ENCODE peak calls at places on chromosomes 11 and 22, in four cellular contexts. One of them, this sample, is unnamed.

GRCh38 chr11:57214494-57214893 is 22.6 kb downstream of the APLNR start:
- DNase-seq in K562: no peak
- DNase-seq in H1: no peak
- DNase-seq in HepG2: no peak
- DNase-seq in this sample: no peak

GRCh38 chr11:110003426-110003825 is 89.8 kb upstream of the ZC3H12C start:
- DNase-seq in K562: no peak
- DNase-seq in H1: no peak
- DNase-seq in HepG2: no peak
- DNase-seq in this sample: no peak

GRCh38 chr11:12175694-12176241 is 65.4 kb downstream of the MICAL2 start:
- DNase-seq in K562: peak; percentile 44
- DNase-seq in H1: no peak
- DNase-seq in HepG2: no peak
- DNase-seq in this sample: peak; percentile 58

GRCh38 chr11:36507824-36508489 is 2.1 kb downstream of the TRAF6 start:
- DNase-seq in K562: no peak
- DNase-seq in H1: no peak
- DNase-seq in HepG2: no peak
- DNase-seq in this sample: no peak

GRCh38 chr11:70568504-70569172 is 170.3 kb downstream of the CTTN start:
- DNase-seq in K562: peak; percentile 16
- DNase-seq in H1: peak; percentile 72
- DNase-seq in HepG2: no peak
- DNase-seq in this sample: no peak

GRCh38 chr11:12149672-12150225 is 39.4 kb downstream of the MICAL2 start:
- DNase-seq in K562: peak; percentile 91
- DNase-seq in H1: no peak
- DNase-seq in HepG2: no peak
- DNase-seq in this sample: no peak

GRCh38 chr11:71153005-71153395 is 99.4 kb downstream of the SHANK2 start:
- DNase-seq in K562: no peak
- DNase-seq in H1: no peak
- DNase-seq in HepG2: peak; percentile 46
- DNase-seq in this sample: no peak

GRCh38 chr11:126140932-126141291 is 70.5 kb downstream of the RPUSD4 start:
- DNase-seq in K562: no peak
- DNase-seq in H1: no peak
- DNase-seq in HepG2: no peak
- DNase-seq in this sample: peak; percentile 35

GRCh38 chr22:18952022-18952421 is 15.9 kb upstream of the PRODH start:
- DNase-seq in K562: no peak
- DNase-seq in H1: no peak
- DNase-seq in HepG2: no peak
- DNase-seq in this sample: no peak

GRCh38 chr11:76579752-76580151 is 90.8 kb downstream of the LRRC32 start:
- DNase-seq in K562: no peak
- DNase-seq in H1: no peak
- DNase-seq in HepG2: no peak
- DNase-seq in this sample: no peak

GRCh38 chr11:120603071-120603470 is 91.5 kb downstream of the GRIK4 start:
- DNase-seq in K562: no peak
- DNase-seq in H1: no peak
- DNase-seq in HepG2: no peak
- DNase-seq in this sample: no peak

GRCh38 chr22:49730656-49731055 is 97.0 kb downstream of the BRD1 start:
- DNase-seq in K562: no peak
- DNase-seq in H1: no peak
- DNase-seq in HepG2: no peak
- DNase-seq in this sample: no peak

GRCh38 chr11:68694404-68695297 is 10.3 kb downstream of the GAL start:
- DNase-seq in K562: no peak
- DNase-seq in H1: no peak
- DNase-seq in HepG2: no peak
- DNase-seq in this sample: no peak

GRCh38 chr11:79675081-79675480 is 234.3 kb upstream of the TENM4 start:
- DNase-seq in K562: no peak
- DNase-seq in H1: no peak
- DNase-seq in HepG2: no peak
- DNase-seq in this sample: no peak

GRCh38 chr11:30206249-30206996 is 24.4 kb upstream of the FSHB start:
- DNase-seq in K562: no peak
- DNase-seq in H1: no peak
- DNase-seq in HepG2: no peak
- DNase-seq in this sample: no peak

GRCh38 chr22:36258750-36259619 is 6.1 kb downstream of the APOL1 start:
- DNase-seq in K562: peak; percentile 70
- DNase-seq in H1: peak; percentile 56
- DNase-seq in HepG2: no peak
- DNase-seq in this sample: peak; percentile 68

DNA sequence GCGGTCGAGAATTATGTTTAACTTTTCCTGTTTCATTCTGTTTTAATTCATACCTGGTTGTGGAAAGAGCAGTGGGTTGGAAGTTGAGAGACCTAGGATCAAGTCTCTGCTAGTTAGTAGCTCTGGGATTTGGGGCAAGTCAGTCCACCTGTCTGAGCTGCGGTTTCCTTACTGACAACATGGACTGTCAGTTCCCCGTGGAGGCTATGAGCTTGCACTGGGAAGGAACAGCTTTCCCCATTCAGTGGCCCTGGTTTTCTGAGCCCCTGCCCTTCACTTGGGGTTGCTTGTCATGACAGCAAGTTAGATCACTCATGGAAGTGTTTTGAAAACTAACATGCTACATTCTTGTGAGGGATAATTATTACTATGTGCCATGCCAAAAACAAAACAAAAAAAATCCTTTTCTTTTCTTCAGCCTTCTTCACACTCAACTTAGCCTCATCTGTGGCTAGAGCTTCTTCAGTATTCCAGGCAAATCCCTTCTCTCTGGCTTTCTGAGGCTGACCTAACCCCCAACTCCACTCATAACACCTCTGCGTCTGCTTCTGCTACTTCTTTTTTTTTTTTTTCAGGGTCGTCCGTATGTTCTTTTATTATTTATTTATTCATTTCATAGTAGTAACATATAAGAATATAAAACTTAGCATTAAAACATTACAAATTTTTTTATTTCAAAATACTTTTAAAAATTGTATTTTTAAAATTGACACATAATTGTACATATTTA is 43.0 kb upstream of the ZBED5 start:
- DNase-seq in K562: peak; percentile 57
- DNase-seq in H1: no peak
- DNase-seq in HepG2: no peak
- DNase-seq in this sample: no peak
- H3K4me3 ChIP-seq in K562: no peak overlapping the region
- H3K4me3 ChIP-seq in H1: no peak overlapping the region
- H3K4me3 ChIP-seq in HepG2: no peak overlapping the region
- H3K4me3 ChIP-seq in this sample: no peak overlapping the region

DNA sequence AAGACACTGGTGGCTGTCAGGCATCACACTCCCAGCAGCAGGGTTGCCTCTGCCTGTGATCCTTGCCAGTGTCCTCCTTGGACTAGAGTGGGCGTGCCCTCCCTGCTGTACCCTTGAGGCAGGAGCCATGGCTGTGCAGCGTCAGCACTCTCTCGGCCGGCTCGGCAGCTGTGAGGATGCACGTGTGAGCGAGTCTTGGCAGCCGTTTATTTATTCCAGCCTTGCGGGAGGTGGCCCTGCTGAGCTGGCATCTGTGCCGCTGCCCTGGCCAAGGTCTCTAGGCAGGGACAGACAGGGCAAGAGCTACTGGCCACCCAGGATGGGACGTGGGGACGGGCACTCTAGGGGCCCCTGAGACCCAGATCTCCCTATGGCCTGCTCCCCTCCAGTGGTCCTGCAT is 33.9 kb downstream of the TSPAN4 start:
- DNase-seq in K562: no peak
- DNase-seq in H1: no peak
- DNase-seq in HepG2: no peak
- DNase-seq in this sample: no peak
- TF ChIP-seq JUN in K562: no peak
- TF ChIP-seq JUN in H1: no peak
- TF ChIP-seq JUN in HepG2: no peak
- TF ChIP-seq JUN in this sample: no peak

GRCh38 chr11:65988791-65989592 is 13.0 kb downstream of the EIF1AD start:
- DNase-seq in K562: peak; percentile 96
- DNase-seq in H1: peak; percentile 90
- DNase-seq in HepG2: peak; percentile 92
- DNase-seq in this sample: peak; percentile 97
- TF ChIP-seq POLR2AphosphoS5 in K562: no peak
- TF ChIP-seq POLR2AphosphoS5 in H1: no peak
- TF ChIP-seq POLR2AphosphoS5 in HepG2: no peak
- TF ChIP-seq POLR2AphosphoS5 in this sample: peak; percentile 51

DNA sequence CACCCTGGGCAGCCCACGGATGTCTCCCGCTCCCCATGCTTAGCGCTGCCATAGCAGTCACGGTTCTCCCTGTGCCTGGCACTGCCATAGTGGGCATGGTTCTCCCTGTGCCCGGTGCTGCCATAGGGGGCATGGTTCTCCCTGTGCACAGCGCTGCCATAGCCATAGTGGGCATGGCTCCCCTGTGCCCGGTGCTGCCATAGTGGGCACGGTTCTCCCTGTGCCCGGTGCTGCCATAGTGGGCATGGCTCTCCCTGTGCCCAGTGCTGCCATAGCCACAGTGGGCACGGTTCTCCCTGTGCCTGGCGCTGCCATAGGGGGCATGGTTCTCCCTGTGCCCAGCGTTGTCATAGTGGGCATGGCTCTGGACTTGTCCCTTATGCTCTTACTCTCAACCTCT is 19.9 kb upstream of the ARAP1 start:
- DNase-seq in K562: no peak
- DNase-seq in H1: no peak
- DNase-seq in HepG2: no peak
- DNase-seq in this sample: no peak
- H3K4me3 ChIP-seq in K562: no peak overlapping the region
- H3K4me3 ChIP-seq in H1: no peak overlapping the region
- H3K4me3 ChIP-seq in HepG2: no peak overlapping the region
- H3K4me3 ChIP-seq in this sample: no peak overlapping the region

GRCh38 chr22:42473484-42474193 is 41.4 kb upstream of the NFAM1 start:
- DNase-seq in K562: peak; percentile 60
- DNase-seq in H1: no peak
- DNase-seq in HepG2: peak; percentile 53
- DNase-seq in this sample: peak; percentile 56
- TF ChIP-seq JUN in K562: no peak
- TF ChIP-seq JUN in H1: no peak
- TF ChIP-seq JUN in HepG2: no peak
- TF ChIP-seq JUN in this sample: no peak

DNA sequence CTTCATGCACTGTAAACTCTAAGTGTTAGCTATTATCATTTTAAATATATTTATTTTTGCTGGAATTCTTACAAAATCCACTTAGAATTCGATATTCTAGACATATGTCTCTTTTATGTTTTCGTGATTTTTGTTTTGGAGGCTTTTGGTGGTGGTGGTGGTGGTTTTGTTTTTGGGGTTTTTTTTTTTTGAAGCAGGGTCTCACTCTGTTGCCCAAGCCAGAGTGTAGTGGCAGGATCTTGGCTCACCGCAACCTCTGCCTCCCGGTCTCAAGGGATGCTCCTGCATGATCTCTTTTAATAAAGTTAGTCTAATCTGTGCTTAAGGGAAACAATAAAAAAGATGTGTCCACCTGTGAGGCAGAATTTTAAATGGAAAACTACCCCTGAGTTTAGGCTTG is 117.7 kb downstream of the MRTFA start:
- DNase-seq in K562: no peak
- DNase-seq in H1: no peak
- DNase-seq in HepG2: no peak
- DNase-seq in this sample: no peak
- TF ChIP-seq POLR2AphosphoS5 in K562: no peak
- TF ChIP-seq POLR2AphosphoS5 in H1: no peak
- TF ChIP-seq POLR2AphosphoS5 in HepG2: no peak
- TF ChIP-seq POLR2AphosphoS5 in this sample: no peak

GRCh38 chr11:116786360-116786759 is 1.5 kb downstream of the ZPR1 start:
- DNase-seq in K562: no peak
- DNase-seq in H1: no peak
- DNase-seq in HepG2: no peak
- DNase-seq in this sample: no peak
- H3K4me3 ChIP-seq in K562: peak overlapping the region; percentile 98
- H3K4me3 ChIP-seq in H1: no peak overlapping the region
- H3K4me3 ChIP-seq in HepG2: no peak overlapping the region
- H3K4me3 ChIP-seq in this sample: no peak overlapping the region

DNA sequence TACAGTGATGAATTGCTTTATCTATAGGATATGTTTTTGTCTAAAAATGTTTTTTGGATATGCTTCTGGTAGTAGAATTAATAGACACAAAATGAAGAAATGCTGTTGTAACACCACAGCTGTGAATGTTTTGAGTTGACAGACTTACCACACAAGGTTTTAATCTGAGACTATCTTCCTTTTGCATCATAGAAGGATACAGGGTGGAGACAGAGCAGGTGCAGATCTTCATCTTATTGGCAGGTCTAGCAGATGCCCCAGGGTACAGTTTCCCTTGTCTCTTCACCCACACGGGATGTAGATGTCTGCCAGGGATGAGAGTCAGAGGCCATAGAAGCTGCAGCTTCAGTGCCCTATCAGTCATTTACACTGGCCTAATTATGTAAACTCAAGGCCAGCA is 952 bp downstream of the OOSP3 start:
- DNase-seq in K562: no peak
- DNase-seq in H1: no peak
- DNase-seq in HepG2: no peak
- DNase-seq in this sample: no peak
- TF ChIP-seq JUN in K562: no peak
- TF ChIP-seq JUN in H1: no peak
- TF ChIP-seq JUN in HepG2: no peak
- TF ChIP-seq JUN in this sample: no peak

DNA sequence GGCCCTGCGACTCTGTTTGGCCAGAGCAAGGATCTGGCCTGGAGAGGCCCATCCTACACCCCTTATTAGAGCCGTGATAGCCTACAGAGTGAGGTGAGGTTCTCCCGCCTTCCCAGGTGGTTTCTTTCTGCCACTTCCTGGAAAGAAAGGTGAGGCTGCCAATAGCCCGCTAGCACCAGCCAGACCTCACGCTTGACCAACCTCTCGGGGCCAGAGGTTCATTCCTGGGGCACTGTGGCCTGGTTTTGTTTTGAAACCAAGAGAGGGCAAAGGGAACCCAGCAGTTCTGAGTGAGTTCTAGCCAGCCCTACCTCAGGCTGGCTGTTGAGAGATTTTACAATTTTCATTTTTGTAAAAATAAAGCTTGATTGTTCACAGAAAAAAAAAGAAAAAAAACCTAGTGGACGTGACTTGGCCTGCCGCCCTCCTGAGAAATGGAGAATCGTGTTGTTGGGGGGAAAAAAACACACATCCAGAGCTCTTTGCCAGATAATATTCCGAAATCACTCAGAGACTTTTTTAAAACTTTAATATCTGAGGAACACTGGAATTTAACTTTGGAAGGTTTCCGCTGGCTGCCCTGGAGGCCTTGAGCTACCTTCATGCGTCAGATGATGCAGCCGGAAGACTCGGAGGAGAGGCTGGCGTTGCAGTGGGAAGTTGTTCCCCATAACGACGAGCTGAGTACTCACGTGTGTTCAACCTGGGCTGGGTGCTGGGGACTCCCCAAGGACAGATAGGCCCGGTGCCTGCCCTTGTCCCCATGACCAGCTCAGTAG is 84.5 kb downstream of the BCR start:
- DNase-seq in K562: no peak
- DNase-seq in H1: no peak
- DNase-seq in HepG2: no peak
- DNase-seq in this sample: no peak
- TF ChIP-seq POLR2AphosphoS5 in K562: peak; percentile 20
- TF ChIP-seq POLR2AphosphoS5 in H1: no peak
- TF ChIP-seq POLR2AphosphoS5 in HepG2: no peak
- TF ChIP-seq POLR2AphosphoS5 in this sample: no peak